ENCODE peak calls at places on chromosomes 16 and 17, in nine cellular contexts. G is esophagus muscularis mucosa, A is GM12878, D is IMR-90, E is stomach, B is tibial nerve, O is spleen, T is transverse colon, X is heart left ventricle. I is an unnamed sample.

GRCh38 chr16:58063377-58064076 is 38.0 kb downstream of the MMP15 start:
- DNase-seq in A (no peak), T (no peak), G (no peak), O (no peak), E (no peak), D (no peak), X (no peak), B (no peak), I (no peak)

GRCh38 chr17:51118330-51119195 is 2.1 kb downstream of the SPAG9 start:
- DNase-seq in A (no peak), X (no peak), E (peak), D (no peak), G (no peak), B (peak), T (peak), O (no peak), I (peak)

GRCh38 chr17:2852729-2853110 is 56.5 kb downstream of the RAP1GAP2 start:
- DNase-seq in T (no peak), A (no peak), E (no peak), B (no peak), G (no peak), O (peak), D (no peak), X (no peak), I (no peak)

GRCh38 chr17:79420318-79421243 is 190.3 kb downstream of the RBFOX3 start:
- DNase-seq in E (no peak), G (no peak), B (no peak), D (no peak), X (no peak), O (no peak), T (no peak), A (no peak), I (no peak)

GRCh38 chr16:89921699-89922476 is 1.3 kb upstream of the TUBB3 start:
- DNase-seq in O (no peak), B (no peak), A (no peak), E (peak), T (peak), G (no peak), D (peak), X (peak), I (peak)

GRCh38 chr17:17236295-17237025 is 508 bp downstream of the FLCN start:
- DNase-seq in G (no peak), E (no peak), A (no peak), O (no peak), X (no peak), B (no peak), T (peak), D (peak), I (no peak)

GRCh38 chr17:61833536-61834203 is 29.7 kb downstream of the BRIP1 start:
- DNase-seq in X (no peak), D (peak), A (no peak), G (no peak), T (no peak), O (no peak), E (no peak), B (no peak), I (no peak)

GRCh38 chr16:85428168-85428898 is 184.8 kb upstream of the GSE1 start:
- DNase-seq in D (no peak), T (peak), A (no peak), G (no peak), B (no peak), E (peak), X (peak), O (peak), I (peak)

GRCh38 chr17:75602644-75603043 is 15.0 kb downstream of the MYO15B start:
- DNase-seq in D (no peak), X (peak), E (no peak), G (no peak), B (no peak), T (no peak), O (no peak), A (no peak), I (no peak)

GRCh38 chr17:72471296-72471695 is 350.5 kb downstream of the SOX9 start:
- DNase-seq in O (no peak), A (no peak), E (no peak), T (no peak), G (no peak), X (no peak), B (no peak), D (no peak), I (peak)

GRCh38 chr17:80761421-80761871 is 216.8 kb downstream of the RPTOR start:
- DNase-seq in E (no peak), O (no peak), A (no peak), X (no peak), B (no peak), G (no peak), D (peak), T (no peak), I (no peak)

GRCh38 chr16:62363451-62363850 is 327.2 kb upstream of the CDH8 start:
- DNase-seq in A (no peak), D (no peak), B (no peak), X (no peak), O (no peak), T (no peak), E (no peak), G (no peak), I (no peak)

DNA sequence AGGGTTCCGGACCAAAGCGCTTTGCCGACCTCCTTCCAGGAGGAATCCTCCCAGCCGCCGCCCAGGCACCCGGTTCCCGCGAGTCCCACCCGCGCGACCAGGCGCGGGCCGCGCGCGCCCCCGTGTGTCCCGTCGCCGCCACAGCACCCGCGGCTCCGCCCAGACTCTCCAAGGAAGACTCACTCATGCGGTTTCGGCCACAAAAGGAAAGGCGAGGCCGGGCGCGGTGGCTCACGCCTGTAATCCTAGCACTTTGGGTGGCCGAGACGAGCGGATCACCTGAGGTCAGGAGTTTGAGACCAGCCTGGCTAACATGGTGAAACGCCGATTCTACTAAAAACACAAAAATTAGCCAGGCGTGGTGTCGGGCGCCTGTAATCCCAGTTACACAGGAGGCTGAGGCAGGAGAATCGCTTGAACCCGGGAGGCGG is 3.5 kb upstream of the PKMYT1 start:
- DNase-seq in D (peak), X (peak), O (peak), G (peak), A (no peak), E (peak), T (peak), B (peak), I (peak)
- H3K4me3 ChIP-seq in D (peak), X (peak), O (no peak), G (peak), A (peak), E (no peak), T (peak), B (peak), I (no peak)

DNA sequence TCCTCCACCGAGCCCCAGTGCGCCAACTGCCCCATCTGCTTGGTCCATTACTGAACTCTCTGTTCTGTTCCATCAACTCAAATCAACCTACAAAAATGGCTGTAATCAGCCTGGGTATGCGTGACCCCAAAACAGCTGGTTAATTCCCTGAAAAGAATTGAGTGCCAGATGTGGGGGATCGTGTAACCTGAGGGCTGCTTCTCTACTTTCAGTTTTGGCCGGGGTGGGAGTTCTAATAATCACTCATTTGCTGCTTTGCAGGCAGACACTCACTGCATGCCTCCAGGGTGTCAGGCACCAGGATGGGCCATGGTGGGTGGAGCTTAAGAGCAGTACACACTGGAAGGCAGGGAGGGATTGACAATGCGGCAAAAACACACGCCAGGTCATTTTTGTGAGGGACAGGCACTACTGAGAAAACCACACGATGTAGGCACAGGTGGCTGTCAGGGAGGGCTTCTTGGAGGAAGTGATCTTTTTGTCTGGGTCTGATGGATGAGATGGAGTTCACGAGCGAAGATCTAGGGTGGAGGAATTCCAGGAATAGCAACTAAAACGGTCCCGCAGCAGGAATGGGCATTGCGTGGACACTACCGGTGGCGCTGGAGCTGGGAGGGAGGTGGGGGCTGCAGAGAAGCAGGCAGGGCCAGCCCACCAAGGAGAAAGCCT is 30.3 kb upstream of the SSTR5 start:
- DNase-seq in D (no peak), A (no peak), E (no peak), G (no peak), B (no peak), T (no peak), O (no peak), X (no peak), I (no peak)
- TF ChIP-seq POLR2A in D (no peak), A (no peak), E (no peak), G (no peak), B (no peak), T (no peak), O (no peak), X (no peak), I (no peak)

DNA sequence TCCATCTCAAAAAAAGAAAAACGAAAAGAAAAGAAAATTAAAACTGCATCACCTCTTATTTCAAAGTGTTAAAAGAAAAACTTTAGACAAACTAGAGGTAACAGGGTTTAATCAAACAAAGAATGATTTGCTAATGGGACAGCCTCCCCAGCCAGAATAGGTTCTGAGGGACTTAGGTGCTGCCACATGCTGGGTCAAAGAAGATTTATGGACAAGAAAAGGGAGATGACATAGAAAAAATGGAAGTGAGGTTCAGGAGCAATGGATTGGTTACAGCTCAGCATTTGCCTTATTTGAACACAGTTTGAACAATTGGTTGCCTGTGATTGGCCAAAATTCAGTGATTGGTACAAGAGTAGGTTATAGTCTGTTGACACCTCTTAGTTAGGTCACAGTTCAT is 21.1 kb downstream of the TMC5 start:
- DNase-seq in A (no peak), D (no peak), X (no peak), O (no peak), B (no peak), E (no peak), G (no peak), T (no peak), I (no peak)
- TF ChIP-seq CTCF in A (no peak), D (no peak), X (no peak), O (no peak), B (no peak), E (no peak), G (no peak), T (no peak), I (no peak)

DNA sequence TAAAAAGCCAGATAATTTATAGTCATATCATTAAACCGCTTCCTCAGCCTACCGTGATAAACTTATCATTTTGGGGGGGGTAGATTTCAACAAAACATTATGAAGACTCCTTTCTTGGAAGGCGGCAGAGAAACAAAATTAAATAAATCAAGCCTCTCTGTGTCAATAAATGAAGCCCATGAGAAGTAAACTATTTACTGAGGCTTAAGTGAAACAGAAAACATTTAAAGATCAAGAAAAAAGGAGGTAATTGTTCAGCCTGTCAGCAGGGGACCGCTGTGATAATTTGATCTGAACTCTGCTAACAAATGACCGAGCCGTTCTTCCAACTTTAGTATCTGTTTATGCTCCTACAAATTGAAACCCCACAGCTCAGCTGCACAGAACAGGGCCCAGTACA is 298.3 kb upstream of the IRX5 start:
- DNase-seq in O (no peak), E (no peak), T (no peak), D (no peak), G (no peak), B (no peak), A (no peak), X (no peak), I (no peak)
- H3K4me3 ChIP-seq in O (no peak), E (no peak), T (no peak), D (no peak), G (no peak), B (no peak), A (no peak), X (no peak), I (no peak)

GRCh38 chr16:30063893-30064745 is 1.4 kb upstream of the ALDOA start:
- DNase-seq in D (peak), B (peak), X (peak), G (peak), E (peak), O (peak), T (peak), A (peak), I (peak)
- TF ChIP-seq POLR2A in D (no peak), B (peak), X (peak), G (peak), E (no peak), O (peak), T (peak), A (peak), I (no peak)

DNA sequence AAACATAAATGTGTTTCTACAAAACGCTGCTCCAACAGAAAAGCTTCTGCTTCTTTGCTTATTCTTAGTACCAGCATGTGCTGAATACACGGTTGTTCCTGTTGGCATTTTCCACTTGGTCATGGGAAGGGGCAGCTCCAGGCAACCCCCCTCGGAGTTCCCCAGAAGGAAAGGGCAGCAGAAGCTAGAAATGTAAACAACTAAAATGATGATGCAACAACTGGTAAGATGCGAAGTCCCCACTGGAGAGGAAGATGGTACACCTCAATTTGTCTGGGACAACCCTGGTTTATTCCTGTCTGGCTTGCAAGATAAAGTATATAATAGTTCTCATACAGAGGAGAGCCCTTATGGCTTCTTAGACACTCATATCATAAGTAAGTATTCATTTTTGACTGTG is 9.2 kb upstream of the CCL13 start:
- DNase-seq in A (no peak), O (no peak), E (no peak), X (no peak), G (peak), T (no peak), D (no peak), B (no peak), I (peak)
- TF ChIP-seq CTCF in A (no peak), O (no peak), E (no peak), X (no peak), G (no peak), T (no peak), D (no peak), B (no peak), I (no peak)

I was measured in lower leg skin.